ENCODE peak calls at places on chromosomes 2 and 18, in eight cellular contexts. P is HCT116, Y is IMR-90, B is HepG2, K is hepatocyte, I is astrocyte, M is neural progenitor cell, X is H9. T is an unnamed sample.

GRCh38 chr2:232211743-232212686 is 166.5 kb upstream of the ALPP start:
- DNase-seq in Y (no peak), K (no peak), P (no peak), M (no peak), I (no peak), B (no peak), X (no peak), T (peak)

GRCh38 chr2:149236413-149236812 is 94.0 kb upstream of the LYPD6 start:
- DNase-seq in Y (no peak), I (no peak), X (no peak), K (no peak), M (no peak), B (no peak), P (no peak), T (no peak)

GRCh38 chr2:221527759-221528444 is 44.2 kb downstream of the EPHA4 start:
- DNase-seq in M (no peak), Y (peak), B (peak), K (peak), I (peak), P (no peak), X (no peak), T (no peak)

GRCh38 chr2:174336403-174337336 is 1.9 kb downstream of the SP9 start:
- DNase-seq in Y (no peak), K (peak), I (no peak), P (peak), M (peak), B (peak), X (peak), T (peak)

GRCh38 chr2:38722271-38723115 is 28.7 kb downstream of the SRSF7 start:
- DNase-seq in P (no peak), B (no peak), I (no peak), M (no peak), X (no peak), Y (no peak), K (no peak), T (peak)

GRCh38 chr18:35345460-35345921 is 1.3 kb upstream of the ZNF24 start:
- DNase-seq in I (no peak), M (peak), B (peak), K (peak), P (no peak), Y (no peak), X (no peak), T (peak)

GRCh38 chr2:37322368-37322767 is 2.3 kb downstream of the PRKD3 start:
- DNase-seq in Y (peak), B (no peak), K (no peak), X (no peak), I (peak), M (no peak), P (no peak), T (peak)

GRCh38 chr18:76504749-76505148 is 9.7 kb upstream of the ZNF516 start:
- DNase-seq in K (no peak), Y (no peak), P (no peak), B (no peak), M (no peak), I (no peak), X (no peak), T (no peak)

GRCh38 chr2:37782721-37783438 is 111.4 kb upstream of the CDC42EP3 start:
- DNase-seq in K (no peak), M (no peak), B (no peak), Y (peak), I (no peak), P (no peak), X (no peak), T (no peak)

GRCh38 chr2:46257980-46258379 is 39.2 kb upstream of the EPAS1 start:
- DNase-seq in I (no peak), X (no peak), Y (no peak), B (no peak), K (no peak), M (no peak), P (no peak), T (no peak)

GRCh38 chr2:238461491-238461890 is 34.8 kb downstream of the ASB1 start:
- DNase-seq in X (no peak), M (no peak), K (no peak), B (no peak), Y (no peak), P (no peak), I (no peak), T (no peak)

GRCh38 chr2:238461916-238462315 is 35.2 kb downstream of the ASB1 start:
- DNase-seq in P (no peak), B (peak), K (no peak), M (no peak), Y (no peak), I (no peak), X (no peak), T (no peak)

GRCh38 chr2:238464389-238464788 is 37.7 kb downstream of the ASB1 start:
- DNase-seq in M (no peak), X (no peak), K (no peak), I (no peak), P (no peak), Y (no peak), B (no peak), T (no peak)

GRCh38 chr2:238461051-238461450 is 34.3 kb downstream of the ASB1 start:
- DNase-seq in K (no peak), Y (no peak), M (no peak), P (no peak), I (no peak), B (no peak), X (no peak), T (no peak)

GRCh38 chr2:238462782-238463396 is 36.2 kb downstream of the ASB1 start:
- DNase-seq in B (peak), Y (peak), X (no peak), K (peak), I (no peak), P (peak), M (peak), T (peak)
- TF ChIP-seq CTCF in B (peak), Y (peak), X (peak), K (peak), I (peak), P (peak), M (peak), T (peak)

DNA sequence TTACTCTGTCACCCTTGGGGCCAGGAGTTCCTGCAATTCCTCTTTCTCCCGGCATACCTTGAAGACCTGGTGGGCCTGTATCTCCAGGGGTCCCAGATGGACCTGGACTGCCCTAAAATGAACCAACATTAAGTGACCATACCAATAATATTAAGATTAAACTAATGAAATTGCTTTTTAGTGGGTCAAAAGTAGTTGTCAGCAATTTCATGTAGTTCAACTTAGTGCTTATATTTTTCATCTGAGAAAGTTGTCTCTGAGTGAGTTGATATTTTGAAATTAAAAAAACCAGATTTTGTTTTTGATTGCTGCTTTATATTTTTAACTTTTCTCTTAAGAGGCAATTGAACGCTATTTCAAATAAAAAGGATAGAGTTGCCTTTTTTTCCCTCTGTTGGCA is 83.1 kb downstream of the COL3A1 start:
- DNase-seq in B (no peak), I (no peak), M (no peak), K (no peak), Y (no peak), X (no peak), P (no peak), T (no peak)
- H2AFZ ChIP-seq in B (no peak), I (no peak), M (no peak), K (no peak), Y (no peak), X (no peak), P (no peak), T (no peak)

GRCh38 chr2:183093857-183094657 is 15.5 kb downstream of the DUSP19 start:
- DNase-seq in X (no peak), Y (peak), I (peak), M (no peak), B (no peak), K (no peak), P (no peak), T (no peak)
- TF ChIP-seq CTCF in X (peak), Y (peak), I (peak), M (no peak), B (peak), K (peak), P (no peak), T (no peak)

GRCh38 chr2:31219131-31219969 is 2.0 kb upstream of the CAPN14 start:
- DNase-seq in B (no peak), M (no peak), Y (no peak), X (peak), P (no peak), I (no peak), K (no peak), T (peak)
- H2AFZ ChIP-seq in B (no peak), M (no peak), Y (no peak), X (no peak), P (no peak), I (no peak), K (no peak), T (peak)

DNA sequence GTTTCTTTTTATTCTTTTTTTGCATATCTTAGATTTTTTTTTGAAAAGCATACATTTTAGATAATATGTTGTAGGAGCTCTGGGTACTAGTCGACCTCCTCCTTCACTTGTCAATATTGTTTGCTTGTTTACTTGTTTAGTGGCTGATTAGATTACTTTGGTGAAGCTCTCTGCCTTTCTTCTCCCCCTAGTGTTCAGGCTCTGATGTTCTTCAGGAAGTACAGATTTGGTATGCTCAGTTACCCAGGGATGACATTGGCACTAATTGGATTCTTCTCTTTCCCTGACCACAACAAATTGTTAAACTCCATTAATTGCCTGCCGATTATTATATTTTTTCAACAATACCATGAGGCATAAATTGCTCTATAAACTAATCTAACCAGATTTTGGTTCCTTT is 491.2 kb downstream of the SUCLG1 start:
- DNase-seq in M (peak), I (no peak), Y (no peak), B (no peak), K (no peak), X (no peak), P (peak), T (no peak)
- TF ChIP-seq CTCF in M (peak), I (no peak), Y (no peak), B (peak), K (no peak), X (peak), P (peak), T (peak)

DNA sequence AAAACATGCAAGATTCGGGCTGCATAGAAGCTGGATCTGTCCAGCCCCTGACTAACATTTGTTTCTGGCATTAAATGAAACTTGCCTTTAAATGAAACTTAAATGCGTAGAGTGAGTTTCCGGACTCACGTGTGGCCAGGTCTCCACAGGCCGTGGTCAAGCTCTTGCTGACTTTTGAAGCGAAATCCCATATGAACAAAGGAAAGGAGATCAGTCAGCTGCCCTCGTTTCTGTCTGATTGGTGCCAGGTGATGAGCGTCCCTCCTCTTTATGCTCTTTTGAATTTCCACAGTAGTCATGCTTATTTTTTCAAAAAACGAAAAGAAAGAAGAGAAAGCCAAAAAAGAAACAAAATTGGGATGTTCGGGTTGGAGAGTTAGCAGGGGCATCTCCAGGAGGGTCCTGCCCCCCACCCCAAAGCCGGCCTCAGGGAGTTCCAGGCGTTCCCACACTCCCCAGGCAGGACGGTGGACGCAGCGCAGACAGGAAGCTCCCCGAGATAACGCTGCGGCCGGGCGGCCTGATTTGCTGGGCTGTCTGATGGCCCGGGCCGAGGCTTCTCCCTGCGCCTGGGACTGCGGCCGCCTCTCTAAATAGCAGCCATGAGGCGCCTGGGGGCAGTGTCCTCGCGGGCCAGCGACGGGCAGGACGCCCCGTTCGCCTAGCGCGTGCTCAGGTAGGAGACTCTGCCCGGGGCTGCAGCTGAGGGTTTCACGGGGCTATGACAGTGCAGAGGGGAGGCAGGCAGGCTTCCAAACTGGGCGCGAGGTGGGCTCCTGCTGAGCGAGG is at the start of gene COLEC11:
- DNase-seq in K (peak), X (peak), I (peak), P (no peak), Y (no peak), M (peak), B (no peak), T (no peak)
- H2AFZ ChIP-seq in K (peak), X (no peak), I (peak), P (no peak), Y (peak), M (no peak), B (no peak), T (no peak)

GRCh38 chr2:121521359-121521758 is 9.3 kb upstream of the RNU4ATAC start:
- DNase-seq in I (peak), P (no peak), X (no peak), K (no peak), M (peak), Y (peak), B (no peak), T (no peak)

GRCh38 chr2:121520641-121520994 is 10.1 kb upstream of the RNU4ATAC start:
- DNase-seq in K (no peak), X (no peak), P (no peak), I (no peak), M (peak), B (no peak), Y (no peak), T (no peak)

GRCh38 chr2:121513597-121514333 is 16.9 kb upstream of the RNU4ATAC start:
- DNase-seq in B (no peak), M (peak), Y (no peak), K (no peak), X (no peak), I (no peak), P (no peak), T (no peak)

GRCh38 chr2:121519732-121520640 is 10.7 kb upstream of the RNU4ATAC start:
- DNase-seq in I (no peak), M (peak), B (peak), P (no peak), X (no peak), Y (peak), K (no peak), T (no peak)

DNA sequence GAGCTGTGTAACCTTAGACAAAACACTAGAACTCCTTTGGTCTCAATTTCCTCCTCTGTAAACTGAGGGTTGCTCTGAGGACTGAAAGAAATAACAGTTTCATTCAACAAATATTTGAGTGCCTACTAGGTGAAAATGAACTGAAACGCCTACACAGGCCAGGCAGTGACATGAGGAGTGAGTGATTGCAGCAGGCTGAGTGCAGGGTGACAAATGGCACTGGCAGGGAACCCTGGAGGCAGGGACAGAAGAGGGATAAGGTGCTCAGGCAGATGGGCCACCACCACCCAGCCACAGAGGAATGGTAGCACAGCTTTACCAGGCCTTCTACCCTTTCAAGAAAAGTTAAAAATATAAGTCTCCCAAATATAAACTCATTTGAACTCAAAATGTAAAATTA is 11.5 kb upstream of the RNU4ATAC start:
- DNase-seq in K (no peak), I (no peak), X (no peak), M (no peak), B (no peak), Y (no peak), P (no peak), T (no peak)
- TF ChIP-seq CTCF in K (no peak), I (no peak), X (no peak), M (no peak), B (no peak), Y (no peak), P (no peak), T (no peak)

T was measured in OCI-LY7.